ENCODE peak calls at places on chromosomes 6 and 20, in seven cellular contexts. F, Z, K, V, U, S and C are unnamed samples.

GRCh38 chr20:46870041-46870440 is 24.6 kb upstream of the EYA2 start:
- DNase-seq in F (no peak), V (no peak), K (no peak), Z (no peak), S (no peak), U (no peak), C (peak; percentile 7)

GRCh38 chr20:2750343-2751251 is 49.8 kb downstream of the CPXM1 start:
- DNase-seq in V (peak; percentile 45), U (no peak), Z (peak; percentile 33), S (peak; percentile 82), F (peak; percentile 78), K (no peak), C (no peak)

GRCh38 chr6:8225113-8225512 is 122.8 kb upstream of the EEF1E1 start:
- DNase-seq in S (no peak), U (no peak), Z (no peak), F (no peak), K (no peak), V (no peak), C (no peak)

GRCh38 chr6:156691018-156691417 is 86.2 kb upstream of the ARID1B start:
- DNase-seq in Z (no peak), F (no peak), V (no peak), K (no peak), U (no peak), S (no peak), C (no peak)

GRCh38 chr6:6315660-6316059 is 4.8 kb downstream of the F13A1 start:
- DNase-seq in S (no peak), U (no peak), Z (no peak), F (peak; percentile 6), K (no peak), V (peak; percentile 42), C (peak; percentile 46)

GRCh38 chr6:17758113-17758512 is 51.4 kb upstream of the NUP153 start:
- DNase-seq in V (no peak), U (no peak), Z (no peak), K (no peak), S (no peak), F (no peak), C (no peak)

GRCh38 chr6:3136361-3136760 is 17.9 kb downstream of the BPHL start:
- DNase-seq in Z (no peak), K (no peak), U (no peak), V (no peak), S (no peak), F (no peak), C (no peak)

GRCh38 chr6:102417368-102417767 is 1023.9 kb downstream of the GRIK2 start:
- DNase-seq in S (no peak), K (no peak), Z (no peak), U (no peak), F (no peak), V (no peak), C (no peak)

GRCh38 chr6:13447949-13448724 is 39.3 kb downstream of the GFOD1 start:
- DNase-seq in F (no peak), K (no peak), U (no peak), S (no peak), Z (no peak), V (no peak), C (no peak)

GRCh38 chr20:49345538-49345937 is 67.7 kb upstream of the ZNFX1 start:
- DNase-seq in Z (no peak), U (no peak), V (peak; percentile 68), F (no peak), K (no peak), S (no peak), C (no peak)

GRCh38 chr6:37244430-37245310 is 12.9 kb upstream of the TBC1D22B start:
- DNase-seq in S (peak; percentile 70), F (no peak), U (no peak), K (peak; percentile 98), Z (peak; percentile 89), V (peak; percentile 100), C (peak; percentile 99)

GRCh38 chr6:157086632-157087031 is 236.7 kb downstream of the TMEM242 start:
- DNase-seq in U (no peak), S (no peak), Z (no peak), V (no peak), K (no peak), F (no peak), C (no peak)

GRCh38 chr6:113050010-113050893 is 703.1 kb downstream of the RFPL4B start:
- DNase-seq in F (no peak), Z (no peak), K (no peak), U (no peak), S (no peak), V (peak; percentile 43), C (no peak)